ENCODE peak calls at places on chromosome 2, in seven cellular contexts. V, T, P, B, D, G and X are unnamed samples. For H3K4me1, the result is how much of the 10 kb centered on the place peaks cover.

GRCh38 chr2:15579641-15580040 is 12.0 kb upstream of the DDX1 start:
- DNase-seq in V (no peak), T (peak), P (no peak), B (no peak), D (no peak), G (no peak), X (no peak)

GRCh38 chr2:198376677-198377076 is 572.3 kb downstream of the PLCL1 start:
- DNase-seq in V (no peak), T (no peak), P (peak), B (no peak), D (no peak), G (no peak), X (no peak)

GRCh38 chr2:39736593-39736992 is 42.5 kb downstream of the THUMPD2 start:
- DNase-seq in V (no peak), T (no peak), P (no peak), B (no peak), D (no peak), G (no peak), X (no peak)

GRCh38 chr2:46771309-46771708 is 144.3 kb downstream of the MCFD2 start:
- DNase-seq in V (no peak), T (no peak), P (no peak), B (no peak), D (no peak), G (no peak), X (no peak)

GRCh38 chr2:12701786-12702660 is 14.7 kb upstream of the TRIB2 start:
- DNase-seq in V (no peak), T (no peak), P (no peak), B (no peak), D (no peak), G (no peak), X (no peak)

GRCh38 chr2:121033597-121033996 is 251.4 kb downstream of the TFCP2L1 start:
- DNase-seq in V (no peak), T (no peak), P (no peak), B (no peak), D (no peak), G (no peak), X (no peak)

GRCh38 chr2:18834341-18834740 is 245.0 kb upstream of the NT5C1B start:
- DNase-seq in V (no peak), T (no peak), P (no peak), B (no peak), D (no peak), G (no peak), X (no peak)

GRCh38 chr2:227164745-227165350 is 424 bp downstream of the COL4A3 start:
- DNase-seq in V (peak), T (no peak), P (no peak), B (no peak), D (no peak), G (peak), X (no peak)

GRCh38 chr2:3575534-3576324 is 669 bp downstream of the RPS7 start:
- DNase-seq in V (no peak), T (no peak), P (no peak), B (no peak), D (no peak), G (no peak), X (no peak)

GRCh38 chr2:142307086-142307485 is 176.3 kb upstream of the LRP1B start:
- DNase-seq in V (no peak), T (no peak), P (no peak), B (no peak), D (no peak), G (no peak), X (no peak)

GRCh38 chr2:584863-585823 is 92.1 kb downstream of the TMEM18 start:
- DNase-seq in V (no peak), T (no peak), P (no peak), B (no peak), D (no peak), G (no peak), X (no peak)

GRCh38 chr2:180505203-180505602 is 475.2 kb upstream of the UBE2E3 start:
- DNase-seq in V (no peak), T (no peak), P (no peak), B (no peak), D (no peak), G (no peak), X (no peak)

GRCh38 chr2:53854678-53855077 is 5.1 kb downstream of the GPR75 start:
- DNase-seq in V (no peak), T (no peak), P (no peak), B (no peak), D (no peak), G (no peak), X (no peak)

GRCh38 chr2:168758970-168759820 is 43.2 kb upstream of the NOSTRIN start:
- DNase-seq in V (no peak), T (peak), P (peak), B (no peak), D (no peak), G (no peak), X (no peak)

GRCh38 chr2:10721344-10722251 is at the start of gene ATP6V1C2:
- DNase-seq in V (peak), T (no peak), P (no peak), B (no peak), D (no peak), G (peak), X (no peak)

GRCh38 chr2:32783468-32783867 is 155.6 kb downstream of the TTC27 start:
- DNase-seq in V (no peak), T (no peak), P (no peak), B (no peak), D (no peak), G (no peak), X (no peak)

GRCh38 chr2:235851841-235852527 is 316.2 kb downstream of the GBX2 start:
- DNase-seq in V (no peak), T (no peak), P (no peak), B (no peak), D (no peak), G (no peak), X (no peak)

GRCh38 chr2:86338778-86339295 is 1.4 kb upstream of the REEP1 start:
- DNase-seq in V (no peak), T (no peak), P (no peak), B (no peak), D (no peak), G (no peak), X (no peak)

GRCh38 chr2:204203704-204204103 is 267.1 kb downstream of the ICOS start:
- DNase-seq in V (peak), T (no peak), P (no peak), B (no peak), D (no peak), G (no peak), X (no peak)

GRCh38 chr2:109143214-109144187 is 14.5 kb downstream of the SH3RF3 start:
- DNase-seq in V (no peak), T (no peak), P (no peak), B (no peak), D (no peak), G (no peak), X (no peak)

DNA sequence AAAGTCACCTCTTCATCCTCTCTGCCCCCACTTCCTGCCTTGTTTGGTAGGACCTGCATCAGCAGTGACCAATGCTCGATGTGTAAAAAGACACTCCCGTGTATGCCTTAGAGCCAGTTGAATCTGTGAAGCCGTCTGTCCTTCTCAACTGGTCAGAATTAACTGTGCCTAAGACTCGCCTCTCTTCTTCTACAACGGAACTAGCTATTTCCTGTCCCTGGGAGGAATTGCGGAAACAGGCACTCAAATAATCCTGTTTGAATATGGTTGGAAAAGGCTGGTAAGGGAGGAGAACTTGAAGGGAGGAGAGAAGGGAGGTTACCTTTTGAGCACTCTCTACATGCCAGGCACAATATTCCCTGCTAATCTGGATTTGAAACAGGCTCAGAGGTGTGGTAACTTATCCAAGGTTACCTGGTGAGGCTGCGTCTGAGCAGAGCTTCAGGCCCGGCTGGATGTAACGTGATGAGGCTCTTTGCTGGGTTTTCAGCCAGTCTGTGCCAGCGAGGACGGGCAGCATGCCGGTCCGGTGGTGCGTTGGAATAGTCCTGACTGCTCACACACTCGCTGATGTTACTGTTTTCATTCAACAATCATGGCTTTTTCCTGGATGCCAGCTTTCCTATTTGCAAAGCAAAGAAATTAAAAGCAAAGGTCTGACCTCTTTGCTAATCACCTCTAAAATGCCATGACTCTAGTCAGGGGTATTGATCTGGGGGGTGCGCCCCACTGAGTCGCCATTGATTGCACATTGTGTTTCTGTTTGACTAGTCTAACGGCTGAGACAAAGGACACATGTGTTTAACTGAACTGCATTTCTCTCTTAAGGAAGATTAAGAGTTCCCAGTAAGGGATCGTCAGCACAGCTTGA is 126.9 kb downstream of the FAM168B start:
- DNase-seq in V (no peak), T (no peak), P (no peak), B (no peak), D (no peak), G (no peak), X (no peak)
- H3K4me3 ChIP-seq in V (no peak), T (no peak), P (no peak), B (no peak), D (no peak), G (no peak), X (no peak)

GRCh38 chr2:241081190-241081642 is 20.9 kb downstream of the MTERF4 start:
- DNase-seq in V (no peak), T (no peak), P (no peak), B (no peak), D (no peak), G (no peak), X (no peak)
- H3K4me1 ChIP-seq in V (under half), T (under half), P (under half), B (under half), D (under half), G (under half), X (under half)

GRCh38 chr2:44768438-44769236 is 172.9 kb upstream of the SIX3 start:
- DNase-seq in V (no peak), T (no peak), P (no peak), B (no peak), D (no peak), G (no peak), X (no peak)
- TF ChIP-seq POLR2AphosphoS5 in V (no peak), T (no peak), P (no peak), B (no peak), D (no peak), G (no peak), X (no peak)

GRCh38 chr2:50347355-50348044 is 684.4 kb downstream of the NRXN1 start:
- DNase-seq in V (no peak), T (no peak), P (no peak), B (no peak), D (no peak), G (no peak), X (peak)
- H3K4me3 ChIP-seq in V (peak), T (no peak), P (no peak), B (no peak), D (peak), G (no peak), X (peak)

GRCh38 chr2:160325413-160325812 is 125.3 kb upstream of the ITGB6 start:
- DNase-seq in V (no peak), T (no peak), P (no peak), B (no peak), D (no peak), G (no peak), X (no peak)
- H3K4me1 ChIP-seq in V (under half), T (under half), P (under half), B (under half), D (under half), G (under half), X (half or more)